ENCODE peak calls at places on chromosome 12, in nine cellular contexts. N is mucosa of descending colon; A is NCI-H1105; G is stimulated activated CD4-positive, alpha-beta T cell treated with anti-CD3 and anti-CD28 coated beads, Interleukin-1b, Interleukin-23, amount 100 ng/mL, for 1 hour; W is T-helper 1 cell; B is GOT3; S is activated T-cell treated with anti-CD3 and anti-CD28 coated beads for 48 hours; Z is astrocyte of the spinal cord; U is breast epithelium. K is an unnamed sample.

GRCh38 chr12:124632510-124632909 is 65.1 kb upstream of the NCOR2 start:
- DNase-seq in N (no peak), A (no peak), G (no peak), W (no peak), B (no peak), S (no peak), Z (no peak), U (no peak), K (no peak)

GRCh38 chr12:108337235-108338223 is 1.6 kb downstream of the CMKLR1 start:
- DNase-seq in N (no peak), A (no peak), G (no peak), W (no peak), B (no peak), S (no peak), Z (peak; percentile 12), U (no peak), K (no peak)

GRCh38 chr12:67651380-67651695 is 2.8 kb downstream of the DYRK2 start:
- DNase-seq in N (no peak), A (no peak), G (no peak), W (peak; percentile 19), B (no peak), S (no peak), Z (peak; percentile 61), U (no peak), K (peak; percentile 25)

GRCh38 chr12:19645823-19646222 is 206.5 kb downstream of the AEBP2 start:
- DNase-seq in N (no peak), A (no peak), G (no peak), W (no peak), B (no peak), S (no peak), Z (no peak), U (no peak), K (no peak)

GRCh38 chr12:19316420-19316819 is 122.9 kb upstream of the AEBP2 start:
- DNase-seq in N (no peak), A (no peak), G (no peak), W (no peak), B (no peak), S (no peak), Z (peak; percentile 26), U (no peak), K (no peak)

GRCh38 chr12:112309797-112310196 is 72.4 kb downstream of the HECTD4 start:
- DNase-seq in N (no peak), A (no peak), G (no peak), W (no peak), B (no peak), S (no peak), Z (peak; percentile 18), U (no peak), K (no peak)

GRCh38 chr12:26906704-26907103 is 31.1 kb downstream of the INTS13 start:
- DNase-seq in N (no peak), A (peak; percentile 82), G (no peak), W (no peak), B (no peak), S (no peak), Z (no peak), U (no peak), K (no peak)

GRCh38 chr12:92035477-92035876 is 110.2 kb downstream of the BTG1 start:
- DNase-seq in N (no peak), A (no peak), G (no peak), W (no peak), B (no peak), S (no peak), Z (no peak), U (no peak), K (no peak)

GRCh38 chr12:24754690-24755638 is 193.9 kb downstream of the BCAT1 start:
- DNase-seq in N (no peak), A (no peak), G (no peak), W (no peak), B (no peak), S (no peak), Z (peak; percentile 93), U (no peak), K (no peak)

GRCh38 chr12:27822076-27822712 is 42.2 kb upstream of the MANSC4 start:
- DNase-seq in N (no peak), A (no peak), G (peak; percentile 30), W (peak; percentile 26), B (no peak), S (peak; percentile 58), Z (peak; percentile 92), U (no peak), K (no peak)

GRCh38 chr12:10722905-10723866 is at the start of gene YBX3:
- DNase-seq in N (peak; percentile 88), A (peak; percentile 58), G (peak; percentile 17), W (peak; percentile 1), B (peak; percentile 25), S (peak; percentile 55), Z (peak; percentile 87), U (peak; percentile 88), K (no peak)

K was measured in NCI-H748 treated with DMSO at 0.1 percent for 48 hours.